ENCODE peak calls at places on chromosomes 2 and 18, in seven cellular contexts. E is heart left ventricle, C is upper lobe of right lung, T is astrocyte, S is HCT116, F is right atrium auricular region, D is A673. X is an unnamed sample.

GRCh38 chr2:127566139-127566417 is 30.6 kb downstream of the MYO7B start:
- DNase-seq in E (no peak), C (no peak), T (no peak), S (no peak), F (no peak), D (no peak), X (no peak)

GRCh38 chr2:128362889-128363228 is 44.2 kb upstream of the HS6ST1 start:
- DNase-seq in E (no peak), C (peak; percentile 71), T (peak; percentile 83), S (no peak), F (no peak), D (peak; percentile 57), X (no peak)

GRCh38 chr2:111659361-111660281 is 224.4 kb downstream of the ANAPC1 start:
- DNase-seq in E (peak; percentile 62), C (peak; percentile 87), T (peak; percentile 93), S (peak; percentile 48), F (peak; percentile 88), D (peak; percentile 26), X (peak; percentile 40)

GRCh38 chr18:53698907-53699306 is 525.6 kb downstream of the MBD2 start:
- DNase-seq in E (peak; percentile 30), C (no peak), T (peak; percentile 5), S (no peak), F (no peak), D (peak; percentile 69), X (no peak)

GRCh38 chr2:240209493-240209892 is 69.0 kb upstream of the OTOS start:
- DNase-seq in E (no peak), C (peak; percentile 57), T (no peak), S (no peak), F (no peak), D (no peak), X (no peak)

GRCh38 chr2:10141736-10142639 is 19.4 kb downstream of the RRM2 start:
- DNase-seq in E (no peak), C (no peak), T (no peak), S (no peak), F (no peak), D (no peak), X (no peak)

GRCh38 chr18:45441110-45441842 is 174.0 kb upstream of the SLC14A2 start:
- DNase-seq in E (no peak), C (no peak), T (no peak), S (no peak), F (no peak), D (peak; percentile 6), X (no peak)

GRCh38 chr2:234677758-234678538 is 181.1 kb upstream of the ARL4C start:
- DNase-seq in E (no peak), C (no peak), T (peak; percentile 67), S (no peak), F (peak; percentile 21), D (peak; percentile 17), X (no peak)

GRCh38 chr2:100832885-100833284 is 12.9 kb downstream of the NPAS2 start:
- DNase-seq in E (no peak), C (no peak), T (peak; percentile 28), S (no peak), F (no peak), D (no peak), X (no peak)

GRCh38 chr2:48771241-48772014 is 15.9 kb upstream of the LHCGR start:
- DNase-seq in E (no peak), C (no peak), T (no peak), S (no peak), F (no peak), D (no peak), X (no peak)

GRCh38 chr2:122960727-122961641 is 1064.1 kb upstream of the CNTNAP5 start:
- DNase-seq in E (no peak), C (no peak), T (peak; percentile 62), S (no peak), F (no peak), D (peak; percentile 70), X (no peak)

GRCh38 chr2:184602734-184603133 is 4.4 kb downstream of the ZNF804A start:
- DNase-seq in E (no peak), C (no peak), T (no peak), S (no peak), F (no peak), D (no peak), X (no peak)

GRCh38 chr2:209368924-209369323 is 54.9 kb upstream of the MAP2 start:
- DNase-seq in E (peak; percentile 31), C (peak; percentile 78), T (peak; percentile 100), S (peak; percentile 97), F (peak; percentile 59), D (no peak), X (peak; percentile 16)

GRCh38 chr18:79440316-79440715 is 44.6 kb downstream of the NFATC1 start:
- DNase-seq in E (no peak), C (no peak), T (no peak), S (no peak), F (no peak), D (no peak), X (no peak)

GRCh38 chr2:120373424-120373823 is 27.5 kb downstream of the INHBB start:
- DNase-seq in E (peak; percentile 7), C (no peak), T (no peak), S (no peak), F (no peak), D (no peak), X (no peak)

GRCh38 chr2:160450486-160450885 is 43.1 kb downstream of the RBMS1 start:
- DNase-seq in E (no peak), C (no peak), T (no peak), S (no peak), F (no peak), D (peak; percentile 17), X (no peak)

GRCh38 chr2:239285071-239285931 is 115.5 kb downstream of the HDAC4 start:
- DNase-seq in E (peak; percentile 30), C (peak; percentile 65), T (peak; percentile 47), S (no peak), F (no peak), D (no peak), X (peak; percentile 9)

GRCh38 chr2:71282493-71282892 is 49.1 kb upstream of the ZNF638 start:
- DNase-seq in E (no peak), C (no peak), T (no peak), S (no peak), F (no peak), D (no peak), X (no peak)

GRCh38 chr2:113200236-113200635 is 26.5 kb downstream of the PSD4 start:
- DNase-seq in E (no peak), C (peak; percentile 58), T (no peak), S (no peak), F (no peak), D (peak; percentile 14), X (no peak)
- TF ChIP-seq CTCF in E (no peak), C (no peak), T (no peak), S (peak; percentile 53), F (no peak), D (peak; percentile 44), X (no peak)

GRCh38 chr18:25230658-25231326 is 121.2 kb downstream of the ZNF521 start:
- DNase-seq in E (peak; percentile 82), C (no peak), T (peak; percentile 85), S (no peak), F (peak; percentile 93), D (no peak), X (peak; percentile 75)
- H3K4me1 ChIP-seq in E (peaks cover 46% of the 10 kb centered on the region), C (peaks cover 31% of the 10 kb centered on the region), T (peaks cover 13% of the 10 kb centered on the region), S (no peaks in the 10 kb centered on the region), F (peaks cover 72% of the 10 kb centered on the region), D (no peaks in the 10 kb centered on the region), X (peaks cover 74% of the 10 kb centered on the region)

DNA sequence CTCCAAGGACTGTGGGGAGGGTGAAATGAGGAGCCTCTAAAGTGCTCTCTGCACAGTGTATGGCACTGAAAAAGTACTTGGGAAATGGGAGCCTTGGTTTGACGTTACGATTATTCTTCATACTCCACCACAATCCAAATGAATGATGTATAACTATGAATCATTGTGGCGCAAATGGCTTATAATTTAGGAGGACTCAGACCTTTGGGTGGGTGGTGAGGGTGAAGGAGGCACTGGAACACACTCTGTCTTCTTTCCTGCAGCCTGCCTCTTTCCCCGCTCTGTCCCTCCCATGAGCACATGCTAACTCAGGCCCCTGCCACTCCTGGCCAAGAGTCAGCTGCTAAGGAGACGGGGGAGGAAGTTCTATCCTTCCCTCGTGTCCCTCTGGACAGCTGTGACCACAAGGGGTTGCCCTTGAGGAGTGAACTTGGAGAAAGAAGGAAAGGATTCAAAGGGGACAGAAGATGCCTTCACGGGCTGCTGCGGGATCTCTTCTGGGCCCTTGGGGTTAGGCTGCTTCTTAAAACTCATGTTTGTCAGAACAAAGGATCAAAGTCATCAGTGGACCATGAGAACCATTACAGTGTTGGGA is 36.5 kb downstream of the POLR1A start:
- DNase-seq in E (peak; percentile 68), C (no peak), T (peak; percentile 58), S (no peak), F (no peak), D (no peak), X (peak; percentile 36)
- TF ChIP-seq CTCF in E (peak; percentile 15), C (no peak), T (no peak), S (no peak), F (no peak), D (no peak), X (no peak)

GRCh38 chr2:196917802-196918201 is 8.7 kb downstream of the PGAP1 start:
- DNase-seq in E (no peak), C (no peak), T (no peak), S (no peak), F (no peak), D (no peak), X (no peak)
- H3K4me1 ChIP-seq in E (peaks cover 9% of the 10 kb centered on the region), C (no peaks in the 10 kb centered on the region), T (no peaks in the 10 kb centered on the region), S (no peaks in the 10 kb centered on the region), F (no peaks in the 10 kb centered on the region), D (no peaks in the 10 kb centered on the region), X (no peaks in the 10 kb centered on the region)

GRCh38 chr2:178211460-178211859 is 17.1 kb downstream of the OSBPL6 start:
- DNase-seq in E (no peak), C (no peak), T (no peak), S (no peak), F (no peak), D (no peak), X (no peak)

GRCh38 chr2:178211943-178212342 is 17.6 kb downstream of the OSBPL6 start:
- DNase-seq in E (no peak), C (no peak), T (no peak), S (no peak), F (no peak), D (peak; percentile 90), X (no peak)

GRCh38 chr2:178205853-178206516 is 11.7 kb downstream of the OSBPL6 start:
- DNase-seq in E (no peak), C (no peak), T (peak; percentile 86), S (no peak), F (no peak), D (no peak), X (no peak)

GRCh38 chr2:178208336-178208735 is 14.0 kb downstream of the OSBPL6 start:
- DNase-seq in E (no peak), C (no peak), T (no peak), S (no peak), F (no peak), D (no peak), X (no peak)

DNA sequence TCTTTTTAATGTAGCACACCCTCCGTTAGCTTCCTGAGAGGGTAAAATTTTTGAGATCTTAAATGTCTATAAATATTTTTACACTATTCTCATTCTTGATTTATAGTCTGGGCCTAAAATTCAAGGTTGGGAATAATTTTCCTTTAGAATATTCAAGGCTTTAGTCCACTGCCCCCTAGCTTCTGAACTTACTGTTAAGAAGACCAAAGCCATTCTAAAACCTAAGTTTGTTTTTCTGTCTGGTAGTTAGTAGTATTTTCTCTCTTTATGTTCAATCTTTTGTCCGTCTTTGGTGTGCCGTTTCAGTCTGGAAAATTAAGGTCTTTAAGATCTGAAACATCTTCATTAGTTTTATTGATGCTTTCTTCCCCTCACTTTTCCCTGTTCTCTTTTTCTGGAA is 14.5 kb downstream of the OSBPL6 start:
- DNase-seq in E (no peak), C (no peak), T (no peak), S (no peak), F (no peak), D (peak; percentile 22), X (no peak)
- TF ChIP-seq CTCF in E (peak; percentile 43), C (peak; percentile 20), T (peak; percentile 27), S (peak; percentile 35), F (peak; percentile 48), D (peak; percentile 66), X (peak; percentile 41)

GRCh38 chr2:152456262-152456661 is 121.3 kb downstream of the FMNL2 start:
- DNase-seq in E (no peak), C (no peak), T (peak; percentile 70), S (peak; percentile 21), F (no peak), D (no peak), X (no peak)
- H3K4me1 ChIP-seq in E (no peaks in the 10 kb centered on the region), C (no peaks in the 10 kb centered on the region), T (peaks cover 20% of the 10 kb centered on the region), S (peaks cover 15% of the 10 kb centered on the region), F (no peaks in the 10 kb centered on the region), D (peaks cover 8% of the 10 kb centered on the region), X (no peaks in the 10 kb centered on the region)